ENCODE peak calls at places on chromosomes 12 and 14, in five cellular contexts. One of them, this sample, is unnamed.

GRCh38 chr14:99745307-99745951 is 47.8 kb upstream of the EML1 start:
- DNase-seq in CD4-positive, alpha-beta memory T cell: no peak
- DNase-seq in MM.1S: no peak
- DNase-seq in astrocyte of the cerebellum: peak
- DNase-seq in AG09309: peak
- DNase-seq in this sample: no peak

GRCh38 chr12:28780096-28780495 is 369.0 kb upstream of the FAR2 start:
- DNase-seq in CD4-positive, alpha-beta memory T cell: no peak
- DNase-seq in MM.1S: no peak
- DNase-seq in astrocyte of the cerebellum: no peak
- DNase-seq in AG09309: peak
- DNase-seq in this sample: peak

GRCh38 chr12:46916796-46917419 is 91.1 kb upstream of the SLC38A4 start:
- DNase-seq in CD4-positive, alpha-beta memory T cell: no peak
- DNase-seq in MM.1S: no peak
- DNase-seq in astrocyte of the cerebellum: no peak
- DNase-seq in AG09309: no peak
- DNase-seq in this sample: no peak

GRCh38 chr14:78764240-78764639 is 594.1 kb downstream of the NRXN3 start:
- DNase-seq in CD4-positive, alpha-beta memory T cell: no peak
- DNase-seq in MM.1S: no peak
- DNase-seq in astrocyte of the cerebellum: peak
- DNase-seq in AG09309: no peak
- DNase-seq in this sample: peak

GRCh38 chr14:95163666-95164065 is 6.3 kb upstream of the DICER1 start:
- DNase-seq in CD4-positive, alpha-beta memory T cell: no peak
- DNase-seq in MM.1S: no peak
- DNase-seq in astrocyte of the cerebellum: no peak
- DNase-seq in AG09309: no peak
- DNase-seq in this sample: no peak

GRCh38 chr14:28294834-28295440 is 471.6 kb upstream of the FOXG1 start:
- DNase-seq in CD4-positive, alpha-beta memory T cell: no peak
- DNase-seq in MM.1S: peak
- DNase-seq in astrocyte of the cerebellum: no peak
- DNase-seq in AG09309: no peak
- DNase-seq in this sample: no peak

GRCh38 chr12:57889541-57889989 is 43.0 kb upstream of the CTDSP2 start:
- DNase-seq in CD4-positive, alpha-beta memory T cell: no peak
- DNase-seq in MM.1S: no peak
- DNase-seq in astrocyte of the cerebellum: no peak
- DNase-seq in AG09309: no peak
- DNase-seq in this sample: no peak

GRCh38 chr12:116497051-116497529 is 62.1 kb upstream of the MAP1LC3B2 start:
- DNase-seq in CD4-positive, alpha-beta memory T cell: no peak
- DNase-seq in MM.1S: no peak
- DNase-seq in astrocyte of the cerebellum: no peak
- DNase-seq in AG09309: no peak
- DNase-seq in this sample: no peak

GRCh38 chr12:61667676-61668075 is 592.5 kb upstream of the USP15 start:
- DNase-seq in CD4-positive, alpha-beta memory T cell: no peak
- DNase-seq in MM.1S: no peak
- DNase-seq in astrocyte of the cerebellum: no peak
- DNase-seq in AG09309: no peak
- DNase-seq in this sample: no peak

GRCh38 chr12:122023339-122024131 is 1.9 kb downstream of the BCL7A start:
- DNase-seq in CD4-positive, alpha-beta memory T cell: no peak
- DNase-seq in MM.1S: no peak
- DNase-seq in astrocyte of the cerebellum: peak
- DNase-seq in AG09309: peak
- DNase-seq in this sample: no peak

GRCh38 chr12:2631613-2632350 is 163.0 kb upstream of the FKBP4 start:
- DNase-seq in CD4-positive, alpha-beta memory T cell: no peak
- DNase-seq in MM.1S: no peak
- DNase-seq in astrocyte of the cerebellum: no peak
- DNase-seq in AG09309: no peak
- DNase-seq in this sample: no peak

GRCh38 chr12:63844391-63845341 is at the start of gene SRGAP1:
- DNase-seq in CD4-positive, alpha-beta memory T cell: no peak
- DNase-seq in MM.1S: no peak
- DNase-seq in astrocyte of the cerebellum: no peak
- DNase-seq in AG09309: peak
- DNase-seq in this sample: no peak

GRCh38 chr14:63867926-63868921 is 15.4 kb downstream of the SYNE2 start:
- DNase-seq in CD4-positive, alpha-beta memory T cell: peak
- DNase-seq in MM.1S: no peak
- DNase-seq in astrocyte of the cerebellum: no peak
- DNase-seq in AG09309: no peak
- DNase-seq in this sample: no peak

GRCh38 chr12:119393685-119394084 is 59.2 kb downstream of the CCDC60 start:
- DNase-seq in CD4-positive, alpha-beta memory T cell: no peak
- DNase-seq in MM.1S: no peak
- DNase-seq in astrocyte of the cerebellum: no peak
- DNase-seq in AG09309: no peak
- DNase-seq in this sample: no peak

GRCh38 chr12:116015525-116015924 is 262.0 kb downstream of the MED13L start:
- DNase-seq in CD4-positive, alpha-beta memory T cell: no peak
- DNase-seq in MM.1S: peak
- DNase-seq in astrocyte of the cerebellum: peak
- DNase-seq in AG09309: no peak
- DNase-seq in this sample: no peak

GRCh38 chr14:89429206-89430091 is 12.4 kb upstream of the FOXN3 start:
- DNase-seq in CD4-positive, alpha-beta memory T cell: no peak
- DNase-seq in MM.1S: no peak
- DNase-seq in astrocyte of the cerebellum: no peak
- DNase-seq in AG09309: no peak
- DNase-seq in this sample: peak

GRCh38 chr12:45994736-45995135 is 4.4 kb upstream of the SCAF11 start:
- DNase-seq in CD4-positive, alpha-beta memory T cell: no peak
- DNase-seq in MM.1S: no peak
- DNase-seq in astrocyte of the cerebellum: no peak
- DNase-seq in AG09309: no peak
- DNase-seq in this sample: no peak

GRCh38 chr14:39033371-39033770 is 69.7 kb downstream of the SEC23A start:
- DNase-seq in CD4-positive, alpha-beta memory T cell: no peak
- DNase-seq in MM.1S: no peak
- DNase-seq in astrocyte of the cerebellum: no peak
- DNase-seq in AG09309: no peak
- DNase-seq in this sample: no peak

GRCh38 chr12:125228519-125229260 is 163.5 kb downstream of the AACS start:
- DNase-seq in CD4-positive, alpha-beta memory T cell: no peak
- DNase-seq in MM.1S: no peak
- DNase-seq in astrocyte of the cerebellum: no peak
- DNase-seq in AG09309: no peak
- DNase-seq in this sample: no peak

GRCh38 chr14:84760506-84760905 is 769.4 kb upstream of the FLRT2 start:
- DNase-seq in CD4-positive, alpha-beta memory T cell: no peak
- DNase-seq in MM.1S: no peak
- DNase-seq in astrocyte of the cerebellum: no peak
- DNase-seq in AG09309: peak
- DNase-seq in this sample: no peak

GRCh38 chr12:100474617-100475016 is 951 bp downstream of the NR1H4 start:
- DNase-seq in CD4-positive, alpha-beta memory T cell: no peak
- DNase-seq in MM.1S: no peak
- DNase-seq in astrocyte of the cerebellum: no peak
- DNase-seq in AG09309: no peak
- DNase-seq in this sample: no peak

GRCh38 chr12:100473716-100474150 is at the start of gene NR1H4:
- DNase-seq in CD4-positive, alpha-beta memory T cell: no peak
- DNase-seq in MM.1S: no peak
- DNase-seq in astrocyte of the cerebellum: peak
- DNase-seq in AG09309: peak
- DNase-seq in this sample: peak

GRCh38 chr12:100472325-100472724 is 1.3 kb upstream of the NR1H4 start:
- DNase-seq in CD4-positive, alpha-beta memory T cell: no peak
- DNase-seq in MM.1S: no peak
- DNase-seq in astrocyte of the cerebellum: no peak
- DNase-seq in AG09309: no peak
- DNase-seq in this sample: no peak

GRCh38 chr12:100476013-100476751 is 2.5 kb downstream of the NR1H4 start:
- DNase-seq in CD4-positive, alpha-beta memory T cell: no peak
- DNase-seq in MM.1S: no peak
- DNase-seq in astrocyte of the cerebellum: no peak
- DNase-seq in AG09309: no peak
- DNase-seq in this sample: no peak

GRCh38 chr12:100473050-100473715 is 483 bp upstream of the NR1H4 start:
- DNase-seq in CD4-positive, alpha-beta memory T cell: no peak
- DNase-seq in MM.1S: no peak
- DNase-seq in astrocyte of the cerebellum: no peak
- DNase-seq in AG09309: no peak
- DNase-seq in this sample: peak
- H3K4me3 ChIP-seq in CD4-positive, alpha-beta memory T cell: no peak
- H3K4me3 ChIP-seq in MM.1S: no peak
- H3K4me3 ChIP-seq in astrocyte of the cerebellum: no peak
- H3K4me3 ChIP-seq in AG09309: no peak
- H3K4me3 ChIP-seq in this sample: no peak

DNA sequence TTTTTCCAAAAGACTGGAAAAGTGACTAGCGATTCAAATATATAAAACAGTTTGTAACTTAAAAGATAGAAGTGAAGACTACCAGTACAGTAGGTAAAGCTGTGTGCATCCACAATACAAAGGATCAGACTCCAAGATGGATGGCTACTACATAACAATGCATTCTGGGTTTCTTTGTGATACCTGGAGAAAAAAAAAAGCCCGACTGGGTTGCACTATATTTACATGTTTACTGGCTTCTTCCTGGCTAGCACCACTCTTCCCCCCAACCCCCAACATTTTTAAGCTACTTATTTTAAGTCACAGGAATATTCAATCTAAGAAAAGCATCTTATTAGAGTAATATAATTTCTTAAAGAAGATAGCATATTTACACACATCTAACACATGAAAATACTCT is 61.1 kb upstream of the SINHCAF start:
- DNase-seq in CD4-positive, alpha-beta memory T cell: no peak
- DNase-seq in MM.1S: no peak
- DNase-seq in astrocyte of the cerebellum: no peak
- DNase-seq in AG09309: no peak
- DNase-seq in this sample: no peak
- H3K4me3 ChIP-seq in CD4-positive, alpha-beta memory T cell: no peak
- H3K4me3 ChIP-seq in MM.1S: no peak
- H3K4me3 ChIP-seq in astrocyte of the cerebellum: no peak
- H3K4me3 ChIP-seq in AG09309: no peak
- H3K4me3 ChIP-seq in this sample: no peak

DNA sequence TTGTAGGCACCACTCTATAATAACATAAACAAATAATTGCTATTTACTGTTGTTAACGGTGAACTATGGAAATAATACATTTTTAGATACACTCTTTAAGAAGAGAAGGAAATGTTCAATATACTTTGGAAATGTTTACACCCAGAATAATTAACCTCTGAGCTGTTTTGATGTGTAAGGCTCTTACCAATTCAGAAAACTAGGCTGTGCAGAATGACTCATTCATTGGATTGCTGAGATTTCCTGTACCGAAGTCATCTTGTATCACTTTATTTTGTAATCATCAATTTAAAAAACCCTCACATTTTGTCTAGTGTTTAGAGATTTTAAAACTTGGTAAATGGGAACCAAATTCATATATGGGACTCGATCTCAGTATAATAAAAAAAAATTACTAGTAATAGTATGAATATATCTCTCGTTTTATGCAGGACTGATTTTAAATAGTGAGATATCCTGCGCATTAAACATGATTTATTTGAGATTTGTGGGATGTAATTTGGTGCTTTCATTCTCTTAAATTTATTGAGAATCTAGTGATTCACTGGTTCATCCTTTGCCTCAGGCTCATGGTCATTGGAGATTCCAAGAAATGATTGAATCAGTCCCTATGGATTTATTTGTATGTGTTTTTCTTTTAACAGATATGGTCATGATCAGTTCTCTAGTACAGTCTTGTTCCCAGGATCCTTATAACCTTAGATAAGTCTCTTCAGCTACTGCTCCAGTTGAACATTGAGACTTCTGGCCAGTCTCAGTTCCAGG is 3.9 kb downstream of the SAMD4A start:
- DNase-seq in CD4-positive, alpha-beta memory T cell: no peak
- DNase-seq in MM.1S: no peak
- DNase-seq in astrocyte of the cerebellum: peak
- DNase-seq in AG09309: peak
- DNase-seq in this sample: no peak
- H3K4me3 ChIP-seq in CD4-positive, alpha-beta memory T cell: no peak
- H3K4me3 ChIP-seq in MM.1S: no peak
- H3K4me3 ChIP-seq in astrocyte of the cerebellum: peak
- H3K4me3 ChIP-seq in AG09309: no peak
- H3K4me3 ChIP-seq in this sample: no peak

GRCh38 chr14:22998324-22999012 is 11.5 kb downstream of the C14orf93 start:
- DNase-seq in CD4-positive, alpha-beta memory T cell: no peak
- DNase-seq in MM.1S: no peak
- DNase-seq in astrocyte of the cerebellum: no peak
- DNase-seq in AG09309: no peak
- DNase-seq in this sample: no peak
- H3K4me3 ChIP-seq in CD4-positive, alpha-beta memory T cell: no peak
- H3K4me3 ChIP-seq in MM.1S: no peak
- H3K4me3 ChIP-seq in astrocyte of the cerebellum: no peak
- H3K4me3 ChIP-seq in AG09309: no peak
- H3K4me3 ChIP-seq in this sample: no peak

GRCh38 chr12:44581642-44582242 is 294.4 kb downstream of the NELL2 start:
- DNase-seq in CD4-positive, alpha-beta memory T cell: no peak
- DNase-seq in MM.1S: no peak
- DNase-seq in astrocyte of the cerebellum: no peak
- DNase-seq in AG09309: no peak
- DNase-seq in this sample: no peak
- H3K4me3 ChIP-seq in CD4-positive, alpha-beta memory T cell: no peak
- H3K4me3 ChIP-seq in MM.1S: no peak
- H3K4me3 ChIP-seq in astrocyte of the cerebellum: no peak
- H3K4me3 ChIP-seq in AG09309: no peak
- H3K4me3 ChIP-seq in this sample: no peak

GRCh38 chr12:12466157-12466556 is 96.5 kb downstream of the DUSP16 start:
- DNase-seq in CD4-positive, alpha-beta memory T cell: peak
- DNase-seq in MM.1S: no peak
- DNase-seq in astrocyte of the cerebellum: no peak
- DNase-seq in AG09309: no peak
- DNase-seq in this sample: no peak

GRCh38 chr12:12461281-12461922 is 101.3 kb downstream of the DUSP16 start:
- DNase-seq in CD4-positive, alpha-beta memory T cell: no peak
- DNase-seq in MM.1S: no peak
- DNase-seq in astrocyte of the cerebellum: no peak
- DNase-seq in AG09309: no peak
- DNase-seq in this sample: no peak

GRCh38 chr12:12465522-12465921 is 97.1 kb downstream of the DUSP16 start:
- DNase-seq in CD4-positive, alpha-beta memory T cell: no peak
- DNase-seq in MM.1S: no peak
- DNase-seq in astrocyte of the cerebellum: no peak
- DNase-seq in AG09309: no peak
- DNase-seq in this sample: no peak

GRCh38 chr12:12456637-12457036 is 99.8 kb downstream of the BORCS5 start:
- DNase-seq in CD4-positive, alpha-beta memory T cell: peak
- DNase-seq in MM.1S: no peak
- DNase-seq in astrocyte of the cerebellum: no peak
- DNase-seq in AG09309: peak
- DNase-seq in this sample: no peak

GRCh38 chr12:12461923-12462315 is 100.7 kb downstream of the DUSP16 start:
- DNase-seq in CD4-positive, alpha-beta memory T cell: no peak
- DNase-seq in MM.1S: no peak
- DNase-seq in astrocyte of the cerebellum: no peak
- DNase-seq in AG09309: no peak
- DNase-seq in this sample: no peak
- H3K4me3 ChIP-seq in CD4-positive, alpha-beta memory T cell: no peak
- H3K4me3 ChIP-seq in MM.1S: no peak
- H3K4me3 ChIP-seq in astrocyte of the cerebellum: no peak
- H3K4me3 ChIP-seq in AG09309: no peak
- H3K4me3 ChIP-seq in this sample: no peak